ENCODE peak calls at places on chromosomes 2 and 18, in five cellular contexts. B, O, H, I and Y are unnamed samples.

GRCh38 chr2:223835701-223836532 is 1.5 kb downstream of the AP1S3 start:
- DNase-seq in B (no peak), O (no peak), H (no peak), I (peak; percentile 45), Y (no peak)

GRCh38 chr18:48927286-48928080 is 23.3 kb downstream of the SMAD7 start:
- DNase-seq in B (no peak), O (no peak), H (no peak), I (no peak), Y (peak; percentile 5)

GRCh38 chr2:238636269-238637073 is 209.7 kb downstream of the ASB1 start:
- DNase-seq in B (peak; percentile 40), O (peak; percentile 46), H (no peak), I (peak; percentile 93), Y (peak; percentile 7)

GRCh38 chr18:65753520-65753919 is 2.7 kb downstream of the CDH7 start:
- DNase-seq in B (no peak), O (peak; percentile 54), H (no peak), I (peak; percentile 10), Y (peak; percentile 85)

GRCh38 chr2:70124983-70125480 is 37.8 kb downstream of the PCBP1 start:
- DNase-seq in B (peak; percentile 31), O (peak; percentile 72), H (no peak), I (peak; percentile 66), Y (peak; percentile 66)

GRCh38 chr18:24270937-24271380 is 126.7 kb downstream of the OSBPL1A start:
- DNase-seq in B (peak; percentile 63), O (peak; percentile 47), H (no peak), I (peak; percentile 25), Y (peak; percentile 56)

GRCh38 chr2:66481100-66481549 is 46.2 kb downstream of the MEIS1 start:
- DNase-seq in B (peak; percentile 84), O (peak; percentile 89), H (peak; percentile 15), I (peak; percentile 55), Y (peak; percentile 95)

GRCh38 chr2:221392228-221392881 is 179.7 kb downstream of the EPHA4 start:
- DNase-seq in B (no peak), O (no peak), H (no peak), I (no peak), Y (no peak)

GRCh38 chr2:105748564-105748963 is 3.9 kb downstream of the NCK2 start:
- DNase-seq in B (no peak), O (no peak), H (no peak), I (no peak), Y (no peak)

GRCh38 chr18:39862341-39862740 is 2092.7 kb upstream of the PIK3C3 start:
- DNase-seq in B (no peak), O (peak; percentile 49), H (no peak), I (no peak), Y (no peak)

GRCh38 chr2:239676716-239677454 is 276.1 kb upstream of the HDAC4 start:
- DNase-seq in B (no peak), O (no peak), H (no peak), I (no peak), Y (no peak)

GRCh38 chr2:43041661-43042360 is 184.6 kb downstream of the ZFP36L2 start:
- DNase-seq in B (peak; percentile 97), O (peak; percentile 97), H (peak; percentile 77), I (peak; percentile 64), Y (peak; percentile 99)

GRCh38 chr2:74513605-74514367 is 464 bp upstream of the TLX2 start:
- DNase-seq in B (no peak), O (peak; percentile 35), H (no peak), I (no peak), Y (no peak)
- H3K4me2 ChIP-seq in B (no peak overlapping the region), O (no peak overlapping the region), H (peak overlapping the region; percentile 88), I (no peak overlapping the region), Y (peak overlapping the region; percentile 20)

GRCh38 chr2:159807183-159808037 is 9.4 kb upstream of the CD302 start:
- DNase-seq in B (peak; percentile 61), O (peak; percentile 65), H (no peak), I (peak; percentile 84), Y (peak; percentile 73)
- H3K18ac ChIP-seq in B (no peak overlapping the region), O (no peak overlapping the region), H (no peak overlapping the region), I (no peak overlapping the region), Y (no peak overlapping the region)

DNA sequence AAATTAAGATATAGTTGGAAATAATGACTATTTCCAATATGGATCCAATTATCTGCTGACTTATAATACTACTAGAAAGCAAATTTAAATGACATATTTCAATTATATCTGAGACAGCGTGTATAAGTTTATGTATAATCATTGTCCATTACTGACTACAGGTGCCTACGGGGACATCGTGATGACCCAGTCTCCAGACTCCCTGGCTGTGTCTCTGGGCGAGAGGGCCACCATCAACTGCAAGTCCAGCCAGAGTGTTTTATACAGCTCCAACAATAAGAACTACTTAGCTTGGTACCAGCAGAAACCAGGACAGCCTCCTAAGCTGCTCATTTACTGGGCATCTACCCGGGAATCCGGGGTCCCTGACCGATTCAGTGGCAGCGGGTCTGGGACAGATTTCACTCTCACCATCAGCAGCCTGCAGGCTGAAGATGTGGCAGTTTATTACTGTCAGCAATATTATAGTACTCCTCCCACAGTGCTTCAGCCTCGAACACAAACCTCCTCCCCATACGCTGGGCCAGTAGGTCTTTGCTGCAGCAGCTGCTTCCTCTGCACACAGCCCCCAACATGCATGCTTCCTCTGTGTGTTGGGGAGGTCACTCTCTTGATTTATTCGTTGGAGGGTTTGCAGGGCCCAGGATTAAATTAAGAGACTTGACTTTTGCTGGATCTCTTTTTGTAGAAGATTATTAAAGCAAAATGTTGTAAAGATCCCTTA is 194.4 kb downstream of the RPIA start:
- DNase-seq in B (no peak), O (no peak), H (no peak), I (no peak), Y (no peak)
- H3K4me2 ChIP-seq in B (no peak overlapping the region), O (no peak overlapping the region), H (no peak overlapping the region), I (no peak overlapping the region), Y (no peak overlapping the region)

GRCh38 chr2:27216416-27217137 is 592 bp upstream of the CAD start:
- DNase-seq in B (no peak), O (no peak), H (no peak), I (peak; percentile 57), Y (peak; percentile 55)
- H3K18ac ChIP-seq in B (peak overlapping the region; percentile 25), O (no peak overlapping the region), H (no peak overlapping the region), I (no peak overlapping the region), Y (no peak overlapping the region)

GRCh38 chr2:9113262-9113661 is 93.3 kb upstream of the ASAP2 start:
- DNase-seq in B (no peak), O (no peak), H (no peak), I (no peak), Y (no peak)
- H3K4me2 ChIP-seq in B (no peak overlapping the region), O (no peak overlapping the region), H (no peak overlapping the region), I (no peak overlapping the region), Y (no peak overlapping the region)